ENCODE peak calls at places on chromosome 11, in five cellular contexts. R, B, X, C and S are unnamed samples.

GRCh38 chr11:89566972-89567371 is 75.8 kb upstream of the NOX4 start:
- DNase-seq in R (no peak), B (no peak), X (no peak), C (no peak), S (no peak)

GRCh38 chr11:9143726-9144125 is 52.3 kb upstream of the SCUBE2 start:
- DNase-seq in R (no peak), B (no peak), X (no peak), C (no peak), S (no peak)

GRCh38 chr11:69744435-69744834 is 30.7 kb downstream of the FGF4 start:
- DNase-seq in R (no peak), B (no peak), X (no peak), C (no peak), S (no peak)

GRCh38 chr11:10633261-10633660 is 60.3 kb downstream of the IRAG1 start:
- DNase-seq in R (no peak), B (no peak), X (peak), C (no peak), S (no peak)

GRCh38 chr11:111604392-111605009 is 2.3 kb downstream of the SIK2 start:
- DNase-seq in R (no peak), B (no peak), X (no peak), C (peak), S (peak)

GRCh38 chr11:32870676-32871075 is 21.9 kb upstream of the QSER1 start:
- DNase-seq in R (no peak), B (no peak), X (no peak), C (peak), S (no peak)

GRCh38 chr11:104366321-104366734 is 202.4 kb upstream of the PDGFD start:
- DNase-seq in R (peak), B (no peak), X (no peak), C (no peak), S (no peak)

GRCh38 chr11:121452609-121453150 is at the start of gene SORL1-AS1:
- DNase-seq in R (no peak), B (no peak), X (no peak), C (peak), S (no peak)

GRCh38 chr11:102669664-102670063 is 35.9 kb downstream of the MMP27 start:
- DNase-seq in R (no peak), B (no peak), X (no peak), C (no peak), S (no peak)

GRCh38 chr11:86414032-86414431 is 39.3 kb downstream of the CCDC81 start:
- DNase-seq in R (no peak), B (no peak), X (no peak), C (no peak), S (no peak)

GRCh38 chr11:86403458-86403857 is 28.8 kb downstream of the CCDC81 start:
- DNase-seq in R (no peak), B (no peak), X (no peak), C (no peak), S (no peak)

GRCh38 chr11:86408845-86409244 is 34.2 kb downstream of the CCDC81 start:
- DNase-seq in R (no peak), B (no peak), X (no peak), C (no peak), S (no peak)
- TF ChIP-seq CTCF in R (no peak), B (no peak), X (no peak), C (no peak), S (no peak)

DNA sequence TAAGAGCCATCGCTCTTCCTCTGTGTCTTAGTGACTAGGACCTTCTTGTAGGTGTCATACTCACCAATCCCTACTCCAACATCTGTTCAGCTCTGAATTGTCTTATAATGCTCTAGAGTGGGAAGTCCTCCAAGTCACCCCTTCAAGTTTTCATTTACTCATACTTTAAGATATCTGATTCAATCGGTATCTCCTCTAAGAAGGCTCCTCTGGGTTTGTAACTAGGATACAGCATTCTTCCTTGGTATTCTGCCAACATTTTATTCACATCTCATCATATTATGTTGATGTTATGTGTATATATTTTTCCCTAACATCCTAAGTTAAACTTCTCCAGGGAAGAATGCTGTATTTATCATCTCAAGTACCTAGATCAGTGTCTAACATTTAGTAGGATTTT is 662.1 kb downstream of the NTM start:
- DNase-seq in R (no peak), B (no peak), X (no peak), C (no peak), S (no peak)
- H3K4me3 ChIP-seq in R (no peak), B (no peak), X (no peak), C (no peak), S (no peak)

GRCh38 chr11:21180194-21180593 is 510.8 kb downstream of the NELL1 start:
- DNase-seq in R (no peak), B (no peak), X (no peak), C (no peak), S (no peak)
- TF ChIP-seq CTCF in R (no peak), B (no peak), X (no peak), C (no peak), S (no peak)

GRCh38 chr11:20363149-20363499 is 390 bp upstream of the HTATIP2 start:
- DNase-seq in R (no peak), B (no peak), X (no peak), C (no peak), S (no peak)
- H3K4me3 ChIP-seq in R (peak), B (peak), X (no peak), C (peak), S (peak)

DNA sequence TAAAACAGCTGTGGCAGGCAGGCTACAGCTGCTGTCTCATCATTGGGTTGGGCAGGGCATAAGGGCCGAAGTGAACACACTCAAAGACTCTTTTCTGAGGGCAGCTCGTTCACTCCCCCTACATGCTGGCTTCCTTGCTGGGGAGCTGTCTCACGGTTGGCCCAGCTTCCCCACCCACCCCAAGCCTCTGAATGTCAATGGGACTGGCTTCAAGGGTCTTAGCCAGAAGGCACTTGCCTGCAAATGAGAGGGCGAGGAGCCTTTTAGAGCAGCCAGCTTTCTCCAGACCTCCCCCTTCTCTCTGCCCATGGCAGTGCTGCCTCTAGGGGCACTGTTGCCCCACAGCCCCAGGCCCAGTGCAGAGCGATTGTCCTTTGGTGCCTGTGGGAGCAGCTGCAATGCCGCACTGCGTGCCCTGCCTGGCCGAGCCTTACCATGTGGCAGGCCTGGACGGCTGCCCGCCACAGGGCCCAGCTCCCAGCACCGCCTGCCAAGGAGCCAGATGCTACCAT is 94.7 kb upstream of the RASSF10 start:
- DNase-seq in R (peak), B (no peak), X (peak), C (peak), S (no peak)
- TF ChIP-seq CTCF in R (peak), B (no peak), X (no peak), C (peak), S (peak)

GRCh38 chr11:58622344-58622743 is at the start of gene CNTF:
- DNase-seq in R (no peak), B (no peak), X (no peak), C (no peak), S (no peak)

GRCh38 chr11:58618215-58618614 is 4.2 kb upstream of the CNTF start:
- DNase-seq in R (no peak), B (no peak), X (no peak), C (no peak), S (peak)

GRCh38 chr11:58625086-58625485 is 2.6 kb downstream of the CNTF start:
- DNase-seq in R (no peak), B (no peak), X (no peak), C (no peak), S (no peak)

GRCh38 chr11:58625826-58626460 is 3.5 kb downstream of the CNTF start:
- DNase-seq in R (no peak), B (no peak), X (no peak), C (no peak), S (no peak)

GRCh38 chr11:58621586-58622262 is 741 bp upstream of the CNTF start:
- DNase-seq in R (no peak), B (no peak), X (no peak), C (no peak), S (no peak)
- H3K4me3 ChIP-seq in R (no peak), B (no peak), X (no peak), C (no peak), S (no peak)

GRCh38 chr11:65637794-65638317 is at the start of gene SIPA1:
- DNase-seq in R (peak), B (peak), X (no peak), C (peak), S (peak)
- TF ChIP-seq CTCF in R (no peak), B (no peak), X (no peak), C (no peak), S (no peak)

GRCh38 chr11:114167355-114168085 is 108.0 kb downstream of the ZBTB16 start:
- DNase-seq in R (no peak), B (no peak), X (no peak), C (no peak), S (no peak)

GRCh38 chr11:114166897-114167323 is 107.4 kb downstream of the ZBTB16 start:
- DNase-seq in R (no peak), B (no peak), X (peak), C (no peak), S (no peak)

GRCh38 chr11:114168086-114168448 is 108.6 kb downstream of the ZBTB16 start:
- DNase-seq in R (no peak), B (no peak), X (no peak), C (no peak), S (no peak)

GRCh38 chr11:114165326-114166230 is 106.1 kb downstream of the ZBTB16 start:
- DNase-seq in R (no peak), B (no peak), X (peak), C (no peak), S (no peak)

DNA sequence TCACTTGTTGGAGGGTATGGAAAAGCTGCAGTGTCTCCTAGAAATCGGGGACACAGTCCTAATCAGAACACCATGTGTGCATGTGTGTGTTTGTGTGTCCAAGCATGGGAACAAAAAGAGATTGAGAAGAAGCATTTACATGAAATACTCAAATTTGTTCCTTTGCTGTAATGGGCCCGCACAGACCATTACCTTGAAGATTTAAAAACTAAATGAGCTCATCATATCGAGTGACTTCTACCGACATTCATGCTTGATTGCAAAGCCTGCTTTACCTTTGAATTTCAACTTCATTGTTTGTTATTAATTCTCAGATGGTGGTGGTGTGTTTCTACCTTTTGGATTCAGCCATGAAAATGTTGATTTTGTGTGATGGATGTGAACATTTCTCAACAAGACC is 106.9 kb downstream of the ZBTB16 start:
- DNase-seq in R (no peak), B (no peak), X (no peak), C (no peak), S (no peak)
- H3K4me3 ChIP-seq in R (no peak), B (no peak), X (no peak), C (no peak), S (no peak)

GRCh38 chr11:124761301-124762021 is 629 bp downstream of the ESAM start:
- DNase-seq in R (no peak), B (no peak), X (peak), C (no peak), S (no peak)
- TF ChIP-seq CTCF in R (no peak), B (no peak), X (no peak), C (no peak), S (no peak)